ENCODE peak calls at places on chromosomes 12 and 14, in four cellular contexts. R, D, X and E are unnamed samples.

GRCh38 chr14:98494582-98494981 is 777.4 kb downstream of the BCL11B start:
- DNase-seq in R (peak; percentile 14), X (no peak), D (peak; percentile 24), E (no peak)

GRCh38 chr12:106841471-106842302 is 67.2 kb downstream of the RIC8B start:
- DNase-seq in D (peak; percentile 45), R (peak; percentile 68), X (peak; percentile 11), E (no peak)

GRCh38 chr14:100754020-100754419 is 27.3 kb downstream of the DLK1 start:
- DNase-seq in R (no peak), D (no peak), X (no peak), E (no peak)

GRCh38 chr14:78754059-78754458 is 583.9 kb downstream of the NRXN3 start:
- DNase-seq in D (peak; percentile 69), X (no peak), R (no peak), E (no peak)

GRCh38 chr12:54660320-54660962 is 12.3 kb upstream of the DCD start:
- DNase-seq in D (no peak), X (no peak), R (no peak), E (no peak)

GRCh38 chr12:114746297-114747074 is 62.5 kb upstream of the TBX3 start:
- DNase-seq in R (no peak), X (no peak), D (no peak), E (no peak)

GRCh38 chr14:49923881-49924280 is 31.0 kb downstream of the ARF6 start:
- DNase-seq in X (no peak), R (no peak), D (no peak), E (no peak)

GRCh38 chr14:97975960-97976359 is 1178.8 kb downstream of the VRK1 start:
- DNase-seq in R (no peak), D (no peak), X (no peak), E (no peak)

GRCh38 chr12:71947645-71948105 is 9.0 kb downstream of the TPH2 start:
- DNase-seq in R (peak; percentile 17), X (no peak), D (no peak), E (no peak)